ENCODE peak calls at places on chromosomes 12 and 14, in five cellular contexts. A, L, T, I and D are unnamed samples.
A peak's percentile ranks its signal among the peaks of the same experiment; 100 is the strongest.

GRCh38 chr14:28382460-28383220 is 383.9 kb upstream of the FOXG1 start:
- DNase-seq in A (no peak), L (peak; percentile 90), T (peak; percentile 96), I (no peak), D (no peak)

GRCh38 chr12:131928080-131928764 is 854 bp upstream of the PUS1 start:
- DNase-seq in A (no peak), L (peak; percentile 22), T (peak; percentile 31), I (no peak), D (no peak)

GRCh38 chr12:49872781-49873181 is 29.9 kb upstream of the BCDIN3D start:
- DNase-seq in A (no peak), L (peak; percentile 47), T (peak; percentile 65), I (no peak), D (no peak)

GRCh38 chr12:49796606-49797451 is 31.4 kb downstream of the NCKAP5L start:
- DNase-seq in A (no peak), L (no peak), T (no peak), I (no peak), D (no peak)

GRCh38 chr12:108337235-108338223 is 1.6 kb downstream of the CMKLR1 start:
- DNase-seq in A (no peak), L (peak; percentile 18), T (peak; percentile 71), I (no peak), D (peak; percentile 69)

GRCh38 chr12:124715121-124715990 is 147.9 kb upstream of the NCOR2 start:
- DNase-seq in A (no peak), L (no peak), T (peak; percentile 43), I (no peak), D (no peak)

GRCh38 chr14:68924392-68925158 is 54.5 kb downstream of the ACTN1 start:
- DNase-seq in A (no peak), L (no peak), T (no peak), I (no peak), D (no peak)

GRCh38 chr14:99792551-99793212 is 531 bp upstream of the EML1 start:
- DNase-seq in A (no peak), L (peak; percentile 20), T (peak; percentile 23), I (no peak), D (no peak)

GRCh38 chr12:88420460-88420859 is 159.8 kb downstream of the KITLG start:
- DNase-seq in A (no peak), L (peak; percentile 86), T (peak; percentile 93), I (no peak), D (peak; percentile 28)

GRCh38 chr14:52974406-52974805 is 23.6 kb upstream of the FERMT2 start:
- DNase-seq in A (no peak), L (no peak), T (peak; percentile 19), I (no peak), D (no peak)

GRCh38 chr14:100738269-100738691 is 11.6 kb downstream of the DLK1 start:
- DNase-seq in A (no peak), L (no peak), T (no peak), I (no peak), D (no peak)

GRCh38 chr14:31700282-31701074 is 139.3 kb downstream of the NUBPL start:
- DNase-seq in A (no peak), L (no peak), T (no peak), I (no peak), D (no peak)

GRCh38 chr12:6425588-6426531 is 18.9 kb upstream of the CD27 start:
- DNase-seq in A (no peak), L (no peak), T (no peak), I (no peak), D (peak; percentile 16)

GRCh38 chr14:103125098-103126070 is 2.1 kb downstream of the TNFAIP2 start:
- DNase-seq in A (no peak), L (no peak), T (no peak), I (no peak), D (no peak)

GRCh38 chr14:103122578-103123127 is 608 bp upstream of the TNFAIP2 start:
- DNase-seq in A (no peak), L (no peak), T (no peak), I (no peak), D (peak; percentile 51)

GRCh38 chr14:103124501-103125001 is 1.3 kb downstream of the TNFAIP2 start:
- DNase-seq in A (no peak), L (no peak), T (no peak), I (no peak), D (no peak)

GRCh38 chr14:103123128-103123633 is at the start of gene TNFAIP2:
- DNase-seq in A (no peak), L (no peak), T (no peak), I (no peak), D (peak; percentile 82)

DNA sequence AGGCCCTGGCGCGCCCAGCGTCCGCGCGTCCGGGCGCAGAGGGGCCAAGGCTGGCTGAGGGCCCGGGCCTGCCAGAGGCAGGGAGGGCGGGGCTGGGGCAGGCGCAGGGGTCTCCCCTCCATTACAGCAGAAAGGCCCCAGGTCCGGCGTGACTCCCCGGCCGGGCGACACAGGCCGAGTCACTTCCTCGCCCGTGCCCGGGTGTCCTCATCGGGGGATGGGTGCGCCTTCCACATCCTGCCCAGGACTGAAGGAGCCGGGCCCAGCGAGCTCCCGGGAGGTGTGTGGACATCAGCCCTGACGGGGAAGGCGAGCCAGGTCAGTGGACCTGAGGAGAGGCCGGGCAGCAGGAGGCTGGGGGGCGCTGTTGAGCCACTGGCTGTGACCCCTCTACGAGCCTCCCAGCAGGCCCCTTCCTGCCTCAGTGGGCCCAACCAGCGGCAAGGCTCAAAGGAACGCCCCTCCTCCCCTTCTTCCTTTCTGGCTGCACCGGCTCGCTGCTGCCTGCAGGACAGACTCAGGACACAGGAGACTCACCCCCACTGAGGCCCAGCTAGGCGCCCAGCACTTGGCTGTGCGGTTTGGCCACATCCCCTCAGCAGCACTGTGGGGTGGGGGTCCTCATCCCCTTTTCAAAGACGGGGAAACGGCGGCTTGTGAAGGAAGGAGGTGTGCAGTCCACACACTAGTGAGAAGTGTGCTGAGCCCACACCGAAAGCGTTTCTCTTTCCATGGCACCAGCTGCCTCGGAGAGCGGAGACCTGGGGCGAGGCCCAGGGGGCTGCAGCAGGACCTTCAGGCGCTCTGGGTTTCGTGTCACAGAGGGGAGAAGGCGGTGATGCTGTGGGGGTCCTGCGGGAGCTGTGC is 606 bp downstream of the TNFAIP2 start:
- DNase-seq in A (no peak), L (peak; percentile 41), T (peak; percentile 33), I (no peak), D (peak; percentile 50)
- TF ChIP-seq CTCF in A (peak; percentile 35), L (peak; percentile 40), T (peak; percentile 45), I (peak; percentile 38), D (peak; percentile 10)

GRCh38 chr12:4958697-4959375 is 49.1 kb downstream of the KCNA1 start:
- DNase-seq in A (no peak), L (no peak), T (no peak), I (no peak), D (no peak)

GRCh38 chr12:4954632-4955354 is 45.1 kb downstream of the KCNA1 start:
- DNase-seq in A (no peak), L (no peak), T (no peak), I (no peak), D (no peak)

GRCh38 chr12:4957781-4958180 is 48.1 kb downstream of the KCNA1 start:
- DNase-seq in A (no peak), L (no peak), T (no peak), I (no peak), D (no peak)

GRCh38 chr12:4956054-4956453 is 46.3 kb downstream of the KCNA1 start:
- DNase-seq in A (no peak), L (peak; percentile 65), T (peak; percentile 7), I (no peak), D (no peak)

DNA sequence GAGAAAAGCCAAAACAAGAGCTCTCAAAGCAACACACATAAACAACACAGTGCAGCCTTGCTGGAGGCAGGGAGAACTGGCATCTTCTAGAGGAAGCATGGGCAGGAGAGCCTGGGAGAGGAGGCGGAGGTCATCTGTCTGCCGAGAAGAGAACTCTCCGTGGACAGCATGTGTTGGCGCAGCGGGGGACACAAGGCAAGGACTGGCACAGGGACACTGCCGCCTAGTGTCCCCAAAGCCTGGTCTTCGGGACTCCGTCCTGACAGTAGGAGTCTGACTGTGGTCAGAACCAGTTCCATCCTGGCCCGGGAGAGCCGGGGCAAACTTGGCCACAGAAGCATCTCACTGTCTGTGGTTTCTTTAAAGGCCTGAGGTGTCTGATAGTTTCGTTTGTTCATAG is 47.3 kb downstream of the KCNA1 start:
- DNase-seq in A (no peak), L (no peak), T (no peak), I (no peak), D (no peak)
- TF ChIP-seq CTCF in A (no peak), L (no peak), T (no peak), I (no peak), D (no peak)

GRCh38 chr14:37924622-37925021 is 283.1 kb upstream of the SSTR1 start:
- DNase-seq in A (no peak), L (no peak), T (no peak), I (no peak), D (no peak)
- TF ChIP-seq CTCF in A (no peak), L (no peak), T (no peak), I (no peak), D (no peak)

GRCh38 chr14:34715108-34715863 is 893 bp upstream of the CFL2 start:
- DNase-seq in A (no peak), L (no peak), T (no peak), I (no peak), D (no peak)

GRCh38 chr14:34711808-34712712 is 2.3 kb downstream of the CFL2 start:
- DNase-seq in A (no peak), L (no peak), T (no peak), I (no peak), D (no peak)

GRCh38 chr14:34714320-34715107 is at the start of gene CFL2:
- DNase-seq in A (peak; percentile 75), L (peak; percentile 67), T (peak; percentile 56), I (peak; percentile 94), D (peak; percentile 83)

GRCh38 chr14:34713122-34713680 is 1.2 kb downstream of the CFL2 start:
- DNase-seq in A (no peak), L (no peak), T (no peak), I (no peak), D (no peak)

GRCh38 chr14:34713681-34714319 is 593 bp downstream of the CFL2 start:
- DNase-seq in A (no peak), L (peak; percentile 67), T (peak; percentile 74), I (no peak), D (peak; percentile 45)
- TF ChIP-seq CTCF in A (no peak), L (no peak), T (no peak), I (no peak), D (no peak)

DNA sequence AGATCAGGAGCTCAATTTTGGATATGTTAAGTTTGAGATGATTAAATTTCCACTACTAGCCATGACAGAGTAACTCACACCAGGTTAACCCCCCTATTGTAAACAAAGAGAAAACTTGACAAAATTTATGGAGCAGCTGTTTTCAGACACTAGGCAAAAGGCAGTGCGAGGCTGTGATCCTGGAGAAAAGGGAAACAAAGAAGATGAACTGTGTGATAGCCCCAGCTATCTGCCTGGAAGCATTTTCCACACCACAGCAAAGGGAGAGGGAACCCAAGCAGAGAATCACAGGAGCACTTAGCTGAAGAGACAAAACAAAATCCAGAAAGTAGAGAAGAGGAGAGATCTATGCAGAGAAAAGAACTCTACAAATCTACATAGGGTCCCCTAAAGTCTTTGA is 145.0 kb downstream of the KIF21A start:
- DNase-seq in A (no peak), L (no peak), T (no peak), I (no peak), D (no peak)
- TF ChIP-seq CTCF in A (no peak), L (no peak), T (no peak), I (no peak), D (no peak)